ENCODE peak calls at places on chromosomes 3 and 15, in nine cellular contexts. E, S, R, G, Z, X, M, F and W are unnamed samples.

GRCh38 chr3:38578081-38578475 is 71.4 kb downstream of the SCN5A start:
- DNase-seq in E (no peak), S (no peak), R (no peak), G (no peak), Z (peak), X (peak), M (no peak), F (no peak), W (no peak)

GRCh38 chr3:36814071-36814717 is 49.8 kb upstream of the DCLK3 start:
- DNase-seq in E (no peak), S (no peak), R (no peak), G (no peak), Z (no peak), X (no peak), M (no peak), F (no peak), W (no peak)

GRCh38 chr3:55180161-55180560 is 252.3 kb upstream of the LRTM1 start:
- DNase-seq in E (no peak), S (no peak), R (no peak), G (no peak), Z (no peak), X (no peak), M (no peak), F (no peak), W (no peak)

GRCh38 chr3:56799251-56799882 is 2.4 kb downstream of the ARHGEF3 start:
- DNase-seq in E (no peak), S (no peak), R (peak), G (peak), Z (no peak), X (no peak), M (peak), F (no peak), W (no peak)

GRCh38 chr3:16838561-16838960 is 46.2 kb upstream of the PLCL2 start:
- DNase-seq in E (no peak), S (peak), R (no peak), G (no peak), Z (no peak), X (no peak), M (no peak), F (no peak), W (no peak)

GRCh38 chr15:72532991-72533601 is 59.0 kb downstream of the ARIH1 start:
- DNase-seq in E (no peak), S (no peak), R (peak), G (no peak), Z (no peak), X (no peak), M (no peak), F (no peak), W (no peak)

GRCh38 chr3:155941354-155941753 is 70.9 kb downstream of the GMPS start:
- DNase-seq in E (no peak), S (no peak), R (no peak), G (no peak), Z (no peak), X (no peak), M (no peak), F (no peak), W (no peak)

GRCh38 chr15:101490922-101491738 is 1.6 kb upstream of the PCSK6 start:
- DNase-seq in E (no peak), S (no peak), R (no peak), G (no peak), Z (peak), X (no peak), M (no peak), F (no peak), W (no peak)

GRCh38 chr15:69225355-69226027 is 65.1 kb downstream of the GLCE start:
- DNase-seq in E (no peak), S (no peak), R (peak), G (no peak), Z (no peak), X (no peak), M (no peak), F (no peak), W (no peak)

GRCh38 chr3:4722103-4722502 is 229.0 kb downstream of the ITPR1 start:
- DNase-seq in E (no peak), S (peak), R (peak), G (peak), Z (no peak), X (no peak), M (no peak), F (no peak), W (no peak)

GRCh38 chr3:38655708-38656300 is 6.3 kb upstream of the SCN5A start:
- DNase-seq in E (no peak), S (no peak), R (peak), G (peak), Z (peak), X (no peak), M (no peak), F (no peak), W (no peak)

GRCh38 chr15:72078887-72079286 is 39.1 kb downstream of the MYO9A start:
- DNase-seq in E (peak), S (no peak), R (no peak), G (no peak), Z (no peak), X (no peak), M (no peak), F (no peak), W (no peak)

GRCh38 chr3:148930785-148931184 is 60.6 kb upstream of the GYG1 start:
- DNase-seq in E (no peak), S (no peak), R (no peak), G (no peak), Z (no peak), X (no peak), M (no peak), F (no peak), W (no peak)

GRCh38 chr15:77497942-77498361 is 77.3 kb downstream of the HMG20A start:
- DNase-seq in E (no peak), S (no peak), R (no peak), G (no peak), Z (no peak), X (no peak), M (no peak), F (no peak), W (no peak)

GRCh38 chr15:44712108-44713005 is 1.0 kb downstream of the B2M start:
- DNase-seq in E (no peak), S (peak), R (no peak), G (no peak), Z (peak), X (peak), M (no peak), F (peak), W (peak)

GRCh38 chr3:115272036-115272824 is 125.1 kb upstream of the ZBTB20 start:
- DNase-seq in E (no peak), S (no peak), R (peak), G (peak), Z (no peak), X (no peak), M (peak), F (no peak), W (no peak)

GRCh38 chr3:196055267-196055666 is 26.6 kb downstream of the TFRC start:
- DNase-seq in E (no peak), S (no peak), R (no peak), G (no peak), Z (no peak), X (no peak), M (no peak), F (no peak), W (no peak)

GRCh38 chr3:20099020-20099539 is 58.8 kb downstream of the KAT2B start:
- DNase-seq in E (no peak), S (no peak), R (no peak), G (no peak), Z (no peak), X (no peak), M (no peak), F (no peak), W (no peak)

GRCh38 chr15:53611145-53611920 is 148.1 kb downstream of the WDR72 start:
- DNase-seq in E (no peak), S (no peak), R (peak), G (no peak), Z (no peak), X (no peak), M (no peak), F (no peak), W (no peak)

GRCh38 chr3:55449527-55449926 is 37.6 kb downstream of the WNT5A start:
- DNase-seq in E (no peak), S (no peak), R (no peak), G (no peak), Z (no peak), X (no peak), M (no peak), F (no peak), W (no peak)

GRCh38 chr15:77126927-77127326 is 56.0 kb upstream of the TSPAN3 start:
- DNase-seq in E (no peak), S (no peak), R (no peak), G (no peak), Z (no peak), X (no peak), M (no peak), F (no peak), W (no peak)

GRCh38 chr15:50109086-50109987 is 9.7 kb downstream of the ATP8B4 start:
- DNase-seq in E (no peak), S (no peak), R (no peak), G (no peak), Z (no peak), X (no peak), M (no peak), F (no peak), W (no peak)

GRCh38 chr3:147797095-147797494 is 387.9 kb downstream of the ZIC1 start:
- DNase-seq in E (no peak), S (no peak), R (no peak), G (no peak), Z (no peak), X (no peak), M (no peak), F (no peak), W (no peak)

GRCh38 chr3:188901126-188901525 is 270.6 kb upstream of the TPRG1 start:
- DNase-seq in E (no peak), S (no peak), R (no peak), G (no peak), Z (peak), X (no peak), M (no peak), F (no peak), W (no peak)

GRCh38 chr3:144816366-144816765 is 844.7 kb downstream of the DIPK2A start:
- DNase-seq in E (no peak), S (no peak), R (no peak), G (no peak), Z (no peak), X (no peak), M (no peak), F (no peak), W (no peak)

GRCh38 chr3:168511428-168512014 is 415.8 kb upstream of the GOLIM4 start:
- DNase-seq in E (no peak), S (no peak), R (peak), G (no peak), Z (no peak), X (no peak), M (no peak), F (no peak), W (no peak)

GRCh38 chr3:190526787-190527767 is 13.2 kb downstream of the IL1RAP start:
- DNase-seq in E (no peak), S (no peak), R (no peak), G (no peak), Z (no peak), X (no peak), M (no peak), F (no peak), W (no peak)

GRCh38 chr15:31004220-31004733 is 12.8 kb upstream of the MTMR10 start:
- DNase-seq in E (peak), S (peak), R (peak), G (no peak), Z (no peak), X (peak), M (no peak), F (no peak), W (no peak)

GRCh38 chr3:186971578-186971977 is 41.3 kb downstream of the ST6GAL1 start:
- DNase-seq in E (no peak), S (no peak), R (no peak), G (no peak), Z (no peak), X (peak), M (no peak), F (no peak), W (no peak)

GRCh38 chr3:172101107-172101506 is 61.7 kb downstream of the FNDC3B start:
- DNase-seq in E (peak), S (no peak), R (no peak), G (no peak), Z (no peak), X (no peak), M (no peak), F (no peak), W (no peak)

GRCh38 chr3:50676031-50676705 is 1.4 kb downstream of the DOCK3 start:
- DNase-seq in E (no peak), S (no peak), R (peak), G (no peak), Z (no peak), X (no peak), M (no peak), F (no peak), W (no peak)

DNA sequence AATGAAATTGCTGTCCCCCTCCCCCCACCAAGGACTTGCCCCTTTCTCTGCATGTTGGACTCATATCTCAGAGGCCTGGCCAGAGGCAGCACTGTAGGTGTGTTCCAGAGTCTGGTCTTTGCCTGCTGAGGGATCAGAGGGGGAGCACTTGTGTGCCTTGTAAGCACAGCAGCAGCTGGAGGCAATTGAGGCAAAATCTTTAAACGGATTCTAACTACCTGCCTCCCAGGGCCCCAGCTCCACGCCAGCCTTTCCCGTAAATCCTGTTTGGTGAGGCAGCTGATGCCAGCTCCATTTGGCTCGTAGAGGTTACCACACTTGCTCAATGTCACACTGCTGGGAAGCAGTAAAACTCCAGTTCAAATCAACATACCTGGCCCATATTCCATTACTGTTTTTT is 2.3 kb upstream of the IDH2 start:
- DNase-seq in E (no peak), S (peak), R (no peak), G (no peak), Z (no peak), X (peak), M (no peak), F (peak), W (no peak)
- TF ChIP-seq POLR2AphosphoS5 in E (no peak), S (no peak), R (no peak), G (no peak), Z (no peak), X (peak), M (no peak), F (peak), W (no peak)

DNA sequence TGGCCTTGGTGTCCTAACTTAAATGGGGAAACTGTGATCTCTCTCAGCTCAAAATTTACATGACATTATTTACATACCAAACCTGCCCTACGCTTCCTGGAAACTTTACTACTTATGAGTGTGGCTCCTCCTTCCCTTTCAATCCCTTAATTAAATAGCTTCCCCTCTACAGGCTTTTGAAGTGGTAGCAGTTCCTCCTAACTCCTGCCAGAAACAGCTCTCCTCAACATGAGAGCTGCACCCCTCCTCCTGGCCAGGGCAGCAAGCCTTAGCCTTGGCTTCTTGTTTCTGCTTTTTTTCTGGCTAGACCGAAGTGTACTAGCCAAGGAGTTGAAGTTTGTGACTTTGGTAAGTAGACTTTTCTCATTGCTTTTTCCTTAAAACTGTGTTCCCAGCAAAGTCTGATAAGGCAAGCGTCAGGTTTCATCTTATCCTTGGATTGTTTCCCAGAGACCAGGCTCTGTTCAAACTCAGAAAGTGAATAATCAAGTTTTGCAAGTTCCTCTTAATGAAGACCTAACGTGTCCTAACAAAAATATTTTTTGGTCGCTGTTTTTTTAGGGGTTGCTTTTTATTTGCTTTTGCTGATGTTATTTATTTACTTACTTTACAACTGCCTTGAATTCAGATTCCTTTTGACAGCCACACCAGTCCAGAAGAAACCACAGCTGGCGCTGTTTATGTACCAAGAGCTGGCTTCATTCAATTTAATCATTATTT is at the start of gene ACP3:
- DNase-seq in E (peak), S (peak), R (peak), G (no peak), Z (no peak), X (peak), M (peak), F (no peak), W (no peak)
- H3K4me3 ChIP-seq in E (no peak), S (peak), R (peak), G (no peak), Z (peak), X (no peak), M (peak), F (peak), W (peak)

DNA sequence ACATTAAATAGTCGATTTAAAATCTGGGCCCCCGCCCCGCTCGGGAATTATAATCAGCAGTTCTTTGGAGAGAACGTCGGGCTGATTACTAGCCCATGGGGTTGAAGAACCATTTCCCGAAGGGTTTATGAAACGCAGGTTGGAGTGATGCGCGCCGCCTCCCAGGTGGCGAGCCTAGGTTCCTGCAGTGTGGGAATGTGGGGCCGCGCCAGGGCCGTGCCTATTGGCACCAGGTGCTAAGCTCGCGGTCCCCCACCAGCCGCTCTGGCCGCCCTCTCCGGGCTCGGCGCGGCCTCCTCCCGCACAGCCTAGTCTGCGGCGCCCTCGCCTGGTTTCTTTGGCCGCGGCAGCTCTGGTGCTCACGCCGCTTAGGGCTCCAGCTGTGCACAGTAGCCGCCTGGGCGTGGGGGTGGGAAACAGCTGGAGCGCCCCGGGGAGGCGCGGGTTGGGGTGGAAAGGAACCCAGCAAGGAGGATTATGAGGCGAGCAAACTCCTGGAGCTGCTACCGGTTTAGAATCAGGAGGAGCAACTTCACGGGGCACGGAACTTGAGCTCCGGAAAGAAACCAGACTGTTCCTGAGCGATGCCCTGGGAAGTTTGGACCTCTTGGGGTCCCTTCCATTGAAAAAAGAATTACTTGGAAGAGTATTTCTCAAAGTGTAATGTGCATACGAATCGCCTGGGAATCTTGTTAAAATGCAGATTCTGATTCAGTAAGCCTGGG is 5.6 kb upstream of the MECOM start:
- DNase-seq in E (no peak), S (peak), R (peak), G (peak), Z (no peak), X (peak), M (no peak), F (no peak), W (no peak)
- TF ChIP-seq POLR2AphosphoS5 in E (no peak), S (no peak), R (no peak), G (no peak), Z (peak), X (peak), M (no peak), F (no peak), W (no peak)

DNA sequence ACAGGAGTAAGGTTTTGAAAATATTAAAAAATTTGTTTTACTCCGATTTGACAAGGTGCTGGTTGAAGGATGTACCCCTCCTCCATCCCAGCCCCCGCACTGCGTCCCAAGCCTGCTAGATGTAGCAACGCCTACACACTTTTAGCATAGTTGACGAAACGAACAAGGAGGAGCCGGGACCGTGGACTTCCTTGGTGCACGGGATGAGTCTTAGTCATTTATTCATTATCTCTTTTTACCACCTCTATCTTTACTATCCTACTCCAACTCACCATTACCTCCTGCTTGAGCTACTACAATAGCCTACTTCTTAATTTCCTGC is 10.6 kb downstream of the PRICKLE2 start:
- DNase-seq in E (no peak), S (no peak), R (no peak), G (no peak), Z (peak), X (no peak), M (no peak), F (no peak), W (peak)
- H3K4me3 ChIP-seq in E (no peak), S (no peak), R (no peak), G (no peak), Z (peak), X (no peak), M (no peak), F (peak), W (peak)

GRCh38 chr3:13472286-13472685 is 7.8 kb upstream of the HDAC11 start:
- DNase-seq in E (no peak), S (no peak), R (no peak), G (no peak), Z (no peak), X (no peak), M (no peak), F (no peak), W (no peak)
- TF ChIP-seq POLR2AphosphoS5 in E (no peak), S (no peak), R (no peak), G (no peak), Z (no peak), X (no peak), M (no peak), F (no peak), W (no peak)